ENCODE peak calls at places on chromosomes 5 and 9, in seven cellular contexts. One of them, this sample, is unnamed.
A peak's percentile ranks its signal among the peaks of the same experiment; 100 is the strongest.

GRCh38 chr5:33379757-33380156 is 61.0 kb upstream of the TARS1 start:
- ATAC-seq in RWPE2: no peak
- ATAC-seq in heart left ventricle: peak; percentile 75
- ATAC-seq in heart right ventricle: no peak
- ATAC-seq in mucosa of descending colon: peak; percentile 53
- ATAC-seq in PC-3: no peak
- ATAC-seq in left lung: peak; percentile 72
- ATAC-seq in this sample: no peak

GRCh38 chr9:88425538-88425950 is 37.3 kb downstream of the SPIN1 start:
- ATAC-seq in heart right ventricle: no peak
- ATAC-seq in RWPE2: peak; percentile 21
- ATAC-seq in left lung: peak; percentile 60
- ATAC-seq in heart left ventricle: no peak
- ATAC-seq in mucosa of descending colon: no peak
- ATAC-seq in PC-3: no peak
- ATAC-seq in this sample: peak; percentile 66

GRCh38 chr9:33013962-33014664 is 11.0 kb upstream of the DNAJA1 start:
- ATAC-seq in heart right ventricle: no peak
- ATAC-seq in RWPE2: no peak
- ATAC-seq in PC-3: no peak
- ATAC-seq in mucosa of descending colon: no peak
- ATAC-seq in heart left ventricle: no peak
- ATAC-seq in left lung: no peak
- ATAC-seq in this sample: no peak

GRCh38 chr9:8685846-8686245 is 886.3 kb upstream of the DMAC1 start:
- ATAC-seq in left lung: no peak
- ATAC-seq in PC-3: no peak
- ATAC-seq in heart left ventricle: peak; percentile 60
- ATAC-seq in heart right ventricle: no peak
- ATAC-seq in RWPE2: no peak
- ATAC-seq in mucosa of descending colon: no peak
- ATAC-seq in this sample: no peak

GRCh38 chr9:129476821-129477611 is 143.9 kb downstream of the C9orf50 start:
- ATAC-seq in heart left ventricle: no peak
- ATAC-seq in RWPE2: no peak
- ATAC-seq in left lung: no peak
- ATAC-seq in mucosa of descending colon: no peak
- ATAC-seq in heart right ventricle: no peak
- ATAC-seq in PC-3: peak; percentile 55
- ATAC-seq in this sample: no peak

GRCh38 chr9:99121604-99122003 is 16.7 kb downstream of the TGFBR1 start:
- ATAC-seq in left lung: peak; percentile 23
- ATAC-seq in heart right ventricle: no peak
- ATAC-seq in RWPE2: peak; percentile 55
- ATAC-seq in heart left ventricle: no peak
- ATAC-seq in PC-3: no peak
- ATAC-seq in mucosa of descending colon: no peak
- ATAC-seq in this sample: no peak

GRCh38 chr5:155258139-155258538 is 244.6 kb downstream of the KIF4B start:
- ATAC-seq in heart right ventricle: no peak
- ATAC-seq in PC-3: no peak
- ATAC-seq in left lung: no peak
- ATAC-seq in RWPE2: no peak
- ATAC-seq in heart left ventricle: no peak
- ATAC-seq in mucosa of descending colon: no peak
- ATAC-seq in this sample: no peak

GRCh38 chr5:53733853-53734252 is 173.4 kb downstream of the NDUFS4 start:
- ATAC-seq in mucosa of descending colon: no peak
- ATAC-seq in heart left ventricle: no peak
- ATAC-seq in RWPE2: peak; percentile 40
- ATAC-seq in left lung: no peak
- ATAC-seq in heart right ventricle: no peak
- ATAC-seq in PC-3: peak; percentile 50
- ATAC-seq in this sample: no peak

GRCh38 chr5:25489834-25490538 is 845.2 kb upstream of the CDH10 start:
- ATAC-seq in PC-3: peak; percentile 59
- ATAC-seq in heart right ventricle: no peak
- ATAC-seq in heart left ventricle: no peak
- ATAC-seq in mucosa of descending colon: no peak
- ATAC-seq in left lung: peak; percentile 90
- ATAC-seq in RWPE2: peak; percentile 91
- ATAC-seq in this sample: no peak

GRCh38 chr9:109062543-109062942 is 49.2 kb upstream of the CTNNAL1 start:
- ATAC-seq in mucosa of descending colon: no peak
- ATAC-seq in RWPE2: no peak
- ATAC-seq in PC-3: no peak
- ATAC-seq in heart left ventricle: no peak
- ATAC-seq in heart right ventricle: no peak
- ATAC-seq in left lung: no peak
- ATAC-seq in this sample: no peak

GRCh38 chr9:116149844-116150243 is 3.7 kb upstream of the PAPPA start:
- ATAC-seq in heart right ventricle: no peak
- ATAC-seq in heart left ventricle: peak; percentile 47
- ATAC-seq in left lung: peak; percentile 81
- ATAC-seq in RWPE2: no peak
- ATAC-seq in mucosa of descending colon: peak; percentile 81
- ATAC-seq in PC-3: no peak
- ATAC-seq in this sample: no peak

GRCh38 chr9:95349109-95350038 is 31.9 kb upstream of the FANCC start:
- ATAC-seq in RWPE2: peak; percentile 55
- ATAC-seq in left lung: no peak
- ATAC-seq in heart left ventricle: peak; percentile 22
- ATAC-seq in heart right ventricle: peak; percentile 55
- ATAC-seq in PC-3: no peak
- ATAC-seq in mucosa of descending colon: peak; percentile 41
- ATAC-seq in this sample: no peak

GRCh38 chr5:113524927-113525326 is 11.4 kb downstream of the YTHDC2 start:
- ATAC-seq in left lung: peak; percentile 47
- ATAC-seq in heart right ventricle: no peak
- ATAC-seq in PC-3: no peak
- ATAC-seq in heart left ventricle: no peak
- ATAC-seq in mucosa of descending colon: peak; percentile 53
- ATAC-seq in RWPE2: no peak
- ATAC-seq in this sample: no peak

GRCh38 chr9:81550207-81550583 is 139.2 kb downstream of the TLE1 start:
- ATAC-seq in left lung: no peak
- ATAC-seq in heart left ventricle: no peak
- ATAC-seq in PC-3: no peak
- ATAC-seq in heart right ventricle: no peak
- ATAC-seq in mucosa of descending colon: no peak
- ATAC-seq in RWPE2: no peak
- ATAC-seq in this sample: no peak

GRCh38 chr9:131304676-131305366 is 15.3 kb downstream of the PLPP7 start:
- ATAC-seq in heart left ventricle: no peak
- ATAC-seq in RWPE2: no peak
- ATAC-seq in mucosa of descending colon: no peak
- ATAC-seq in PC-3: no peak
- ATAC-seq in heart right ventricle: no peak
- ATAC-seq in left lung: peak; percentile 23
- ATAC-seq in this sample: no peak

GRCh38 chr5:148834689-148835088 is 8.3 kb downstream of the ADRB2 start:
- ATAC-seq in left lung: no peak
- ATAC-seq in RWPE2: no peak
- ATAC-seq in heart right ventricle: no peak
- ATAC-seq in PC-3: no peak
- ATAC-seq in heart left ventricle: no peak
- ATAC-seq in mucosa of descending colon: no peak
- ATAC-seq in this sample: no peak

GRCh38 chr9:126775926-126776325 is 28.9 kb upstream of the ZBTB43 start:
- ATAC-seq in heart left ventricle: no peak
- ATAC-seq in RWPE2: no peak
- ATAC-seq in mucosa of descending colon: no peak
- ATAC-seq in PC-3: no peak
- ATAC-seq in left lung: no peak
- ATAC-seq in heart right ventricle: no peak
- ATAC-seq in this sample: no peak

GRCh38 chr9:33884856-33885701 is 68.1 kb downstream of the UBE2R2 start:
- ATAC-seq in mucosa of descending colon: peak; percentile 41
- ATAC-seq in heart left ventricle: peak; percentile 42
- ATAC-seq in heart right ventricle: no peak
- ATAC-seq in RWPE2: peak; percentile 48
- ATAC-seq in PC-3: no peak
- ATAC-seq in left lung: peak; percentile 44
- ATAC-seq in this sample: no peak

GRCh38 chr9:137744632-137745183 is 125.9 kb downstream of the EHMT1 start:
- ATAC-seq in PC-3: no peak
- ATAC-seq in RWPE2: no peak
- ATAC-seq in left lung: no peak
- ATAC-seq in heart left ventricle: peak; percentile 33
- ATAC-seq in mucosa of descending colon: no peak
- ATAC-seq in heart right ventricle: peak; percentile 29
- ATAC-seq in this sample: no peak

GRCh38 chr9:94860678-94861588 is 134.4 kb downstream of the AOPEP start:
- ATAC-seq in left lung: peak; percentile 27
- ATAC-seq in RWPE2: peak; percentile 19
- ATAC-seq in PC-3: no peak
- ATAC-seq in heart right ventricle: no peak
- ATAC-seq in mucosa of descending colon: peak; percentile 85
- ATAC-seq in heart left ventricle: no peak
- ATAC-seq in this sample: no peak

GRCh38 chr5:153358315-153358976 is 132.0 kb upstream of the GRIA1 start:
- ATAC-seq in PC-3: no peak
- ATAC-seq in heart right ventricle: no peak
- ATAC-seq in heart left ventricle: no peak
- ATAC-seq in mucosa of descending colon: no peak
- ATAC-seq in left lung: no peak
- ATAC-seq in RWPE2: no peak
- ATAC-seq in this sample: no peak

GRCh38 chr9:69411931-69412740 is 87.1 kb downstream of the ENTREP1 start:
- ATAC-seq in heart left ventricle: peak; percentile 49
- ATAC-seq in heart right ventricle: peak; percentile 64
- ATAC-seq in left lung: no peak
- ATAC-seq in PC-3: no peak
- ATAC-seq in mucosa of descending colon: no peak
- ATAC-seq in RWPE2: no peak
- ATAC-seq in this sample: no peak

GRCh38 chr9:123686131-123686848 is 243.6 kb downstream of the DENND1A start:
- ATAC-seq in heart left ventricle: peak; percentile 70
- ATAC-seq in mucosa of descending colon: peak; percentile 81
- ATAC-seq in RWPE2: no peak
- ATAC-seq in PC-3: peak; percentile 42
- ATAC-seq in heart right ventricle: peak; percentile 55
- ATAC-seq in left lung: peak; percentile 69
- ATAC-seq in this sample: no peak

DNA sequence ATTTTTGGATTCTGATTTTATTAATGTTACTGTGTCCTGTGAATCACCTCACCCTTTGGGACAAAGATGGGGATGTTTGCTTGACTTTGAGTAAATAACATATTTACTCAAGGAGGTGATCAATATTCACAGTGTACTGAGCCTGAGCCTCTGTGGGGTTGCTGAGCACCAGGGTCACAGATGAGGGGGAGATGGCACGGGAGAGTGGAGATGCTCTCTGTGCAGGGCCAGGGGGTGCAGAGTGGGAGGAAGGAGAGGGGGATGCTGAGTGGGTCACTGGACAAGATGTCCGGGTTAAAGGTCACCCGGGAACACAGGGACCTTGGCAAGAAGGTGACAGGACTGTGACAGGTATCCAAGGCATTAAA is 4.0 kb downstream of the SQSTM1 start:
- ATAC-seq in PC-3: no peak
- ATAC-seq in heart right ventricle: no peak
- ATAC-seq in left lung: no peak
- ATAC-seq in heart left ventricle: no peak
- ATAC-seq in mucosa of descending colon: no peak
- ATAC-seq in RWPE2: no peak
- ATAC-seq in this sample: no peak
- H3K4me3 ChIP-seq in PC-3: no peak overlapping the region
- H3K4me3 ChIP-seq in heart right ventricle: no peak overlapping the region
- H3K4me3 ChIP-seq in left lung: no peak overlapping the region
- H3K4me3 ChIP-seq in heart left ventricle: no peak overlapping the region
- H3K4me3 ChIP-seq in mucosa of descending colon: no peak overlapping the region
- H3K4me3 ChIP-seq in RWPE2: no peak overlapping the region
- H3K4me3 ChIP-seq in this sample: no peak overlapping the region

GRCh38 chr5:170300361-170301013 is 2.9 kb upstream of the LCP2 start:
- ATAC-seq in PC-3: no peak
- ATAC-seq in left lung: no peak
- ATAC-seq in heart right ventricle: no peak
- ATAC-seq in heart left ventricle: peak; percentile 31
- ATAC-seq in mucosa of descending colon: no peak
- ATAC-seq in RWPE2: no peak
- ATAC-seq in this sample: no peak
- H3K4me3 ChIP-seq in PC-3: no peak overlapping the region
- H3K4me3 ChIP-seq in left lung: no peak overlapping the region
- H3K4me3 ChIP-seq in heart right ventricle: no peak overlapping the region
- H3K4me3 ChIP-seq in heart left ventricle: no peak overlapping the region
- H3K4me3 ChIP-seq in mucosa of descending colon: no peak overlapping the region
- H3K4me3 ChIP-seq in RWPE2: no peak overlapping the region
- H3K4me3 ChIP-seq in this sample: no peak overlapping the region

GRCh38 chr5:168290902-168291280 is 554 bp upstream of the WWC1 start:
- ATAC-seq in left lung: no peak
- ATAC-seq in RWPE2: no peak
- ATAC-seq in mucosa of descending colon: no peak
- ATAC-seq in heart right ventricle: no peak
- ATAC-seq in heart left ventricle: no peak
- ATAC-seq in PC-3: no peak
- ATAC-seq in this sample: no peak
- H3K4me3 ChIP-seq in left lung: no peak overlapping the region
- H3K4me3 ChIP-seq in RWPE2: peak overlapping the region; percentile 95
- H3K4me3 ChIP-seq in mucosa of descending colon: no peak overlapping the region
- H3K4me3 ChIP-seq in heart right ventricle: no peak overlapping the region
- H3K4me3 ChIP-seq in heart left ventricle: peak overlapping the region; percentile 45
- H3K4me3 ChIP-seq in PC-3: peak overlapping the region; percentile 78
- H3K4me3 ChIP-seq in this sample: no peak overlapping the region

GRCh38 chr5:51397996-51398395 is 14.7 kb downstream of the ISL1 start:
- ATAC-seq in heart left ventricle: no peak
- ATAC-seq in mucosa of descending colon: no peak
- ATAC-seq in RWPE2: no peak
- ATAC-seq in PC-3: no peak
- ATAC-seq in left lung: no peak
- ATAC-seq in heart right ventricle: no peak
- ATAC-seq in this sample: no peak

GRCh38 chr5:51395666-51396356 is 12.6 kb downstream of the ISL1 start:
- ATAC-seq in left lung: no peak
- ATAC-seq in RWPE2: no peak
- ATAC-seq in mucosa of descending colon: no peak
- ATAC-seq in heart right ventricle: no peak
- ATAC-seq in PC-3: no peak
- ATAC-seq in heart left ventricle: no peak
- ATAC-seq in this sample: no peak

GRCh38 chr5:51396797-51397196 is 13.5 kb downstream of the ISL1 start:
- ATAC-seq in left lung: no peak
- ATAC-seq in RWPE2: peak; percentile 82
- ATAC-seq in PC-3: peak; percentile 83
- ATAC-seq in mucosa of descending colon: no peak
- ATAC-seq in heart right ventricle: no peak
- ATAC-seq in heart left ventricle: no peak
- ATAC-seq in this sample: no peak

GRCh38 chr5:51398875-51399635 is 15.8 kb downstream of the ISL1 start:
- ATAC-seq in mucosa of descending colon: peak; percentile 26
- ATAC-seq in heart left ventricle: no peak
- ATAC-seq in RWPE2: no peak
- ATAC-seq in PC-3: no peak
- ATAC-seq in left lung: no peak
- ATAC-seq in heart right ventricle: no peak
- ATAC-seq in this sample: no peak

DNA sequence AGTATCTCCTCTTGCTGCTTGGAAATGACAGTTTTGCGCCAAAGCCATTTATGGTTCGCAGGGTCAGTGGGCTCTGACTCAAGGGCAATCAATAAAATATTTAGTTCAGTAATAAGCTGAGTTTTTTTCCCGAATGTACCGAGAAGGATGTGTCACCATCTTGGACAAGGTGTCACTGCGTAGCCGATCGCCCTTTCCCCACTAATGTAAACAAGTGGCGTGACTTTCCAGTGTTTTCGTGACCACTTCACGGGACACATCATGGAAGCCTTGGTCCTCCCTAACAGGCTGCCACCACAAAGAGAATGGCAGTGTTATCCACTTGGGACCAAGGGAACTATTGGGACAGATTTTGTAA is 16.4 kb downstream of the ISL1 start:
- ATAC-seq in left lung: no peak
- ATAC-seq in mucosa of descending colon: no peak
- ATAC-seq in heart right ventricle: no peak
- ATAC-seq in RWPE2: no peak
- ATAC-seq in heart left ventricle: no peak
- ATAC-seq in PC-3: no peak
- ATAC-seq in this sample: no peak
- H3K4me3 ChIP-seq in left lung: no peak overlapping the region
- H3K4me3 ChIP-seq in mucosa of descending colon: no peak overlapping the region
- H3K4me3 ChIP-seq in heart right ventricle: no peak overlapping the region
- H3K4me3 ChIP-seq in RWPE2: no peak overlapping the region
- H3K4me3 ChIP-seq in heart left ventricle: no peak overlapping the region
- H3K4me3 ChIP-seq in PC-3: no peak overlapping the region
- H3K4me3 ChIP-seq in this sample: no peak overlapping the region